ENCODE peak calls at places on chromosome 1, in four cellular contexts. W, B, Q and I are unnamed samples.

GRCh38 chr1:43238104-43238503 is 31.7 kb upstream of the TMEM125 start:
- DNase-seq in B (peak), Q (no peak), W (peak), I (peak)

GRCh38 chr1:44808938-44809917 is 905 bp downstream of the BTBD19 start:
- DNase-seq in W (peak), Q (peak), B (peak), I (peak)

GRCh38 chr1:21069549-21069948 is 107.1 kb downstream of the EIF4G3 start:
- DNase-seq in W (peak), Q (no peak), B (no peak), I (no peak)

GRCh38 chr1:63730211-63730610 is 43.6 kb upstream of the ROR1 start:
- DNase-seq in Q (no peak), B (no peak), W (no peak), I (no peak)

GRCh38 chr1:174022080-174022975 is at the start of gene RC3H1:
- DNase-seq in B (peak), W (peak), Q (peak), I (peak)

GRCh38 chr1:160826546-160826945 is 30.6 kb downstream of the LY9 start:
- DNase-seq in B (no peak), W (no peak), Q (no peak), I (no peak)

GRCh38 chr1:42328047-42328625 is 6.9 kb downstream of the FOXJ3 start:
- DNase-seq in W (no peak), Q (no peak), B (peak), I (no peak)

GRCh38 chr1:101971309-101971708 is 25.4 kb downstream of the OLFM3 start:
- DNase-seq in W (peak), B (no peak), Q (no peak), I (no peak)

GRCh38 chr1:177898377-177898648 is 71.5 kb downstream of the SEC16B start:
- DNase-seq in W (no peak), B (no peak), Q (no peak), I (no peak)

GRCh38 chr1:6261615-6261995 is 707 bp upstream of the GPR153 start:
- DNase-seq in Q (no peak), B (peak), W (no peak), I (no peak)

GRCh38 chr1:224802596-224802995 is 126.9 kb upstream of the DNAH14 start:
- DNase-seq in B (no peak), W (no peak), Q (no peak), I (no peak)

GRCh38 chr1:18951416-18951815 is 5.1 kb downstream of the IFFO2 start:
- DNase-seq in Q (no peak), W (no peak), B (no peak), I (no peak)

GRCh38 chr1:51671527-51672325 is 54.8 kb downstream of the OSBPL9 start:
- DNase-seq in Q (no peak), B (peak), W (peak), I (peak)

GRCh38 chr1:187696092-187696491 is 867.3 kb downstream of the PLA2G4A start:
- DNase-seq in B (no peak), Q (no peak), W (peak), I (no peak)

DNA sequence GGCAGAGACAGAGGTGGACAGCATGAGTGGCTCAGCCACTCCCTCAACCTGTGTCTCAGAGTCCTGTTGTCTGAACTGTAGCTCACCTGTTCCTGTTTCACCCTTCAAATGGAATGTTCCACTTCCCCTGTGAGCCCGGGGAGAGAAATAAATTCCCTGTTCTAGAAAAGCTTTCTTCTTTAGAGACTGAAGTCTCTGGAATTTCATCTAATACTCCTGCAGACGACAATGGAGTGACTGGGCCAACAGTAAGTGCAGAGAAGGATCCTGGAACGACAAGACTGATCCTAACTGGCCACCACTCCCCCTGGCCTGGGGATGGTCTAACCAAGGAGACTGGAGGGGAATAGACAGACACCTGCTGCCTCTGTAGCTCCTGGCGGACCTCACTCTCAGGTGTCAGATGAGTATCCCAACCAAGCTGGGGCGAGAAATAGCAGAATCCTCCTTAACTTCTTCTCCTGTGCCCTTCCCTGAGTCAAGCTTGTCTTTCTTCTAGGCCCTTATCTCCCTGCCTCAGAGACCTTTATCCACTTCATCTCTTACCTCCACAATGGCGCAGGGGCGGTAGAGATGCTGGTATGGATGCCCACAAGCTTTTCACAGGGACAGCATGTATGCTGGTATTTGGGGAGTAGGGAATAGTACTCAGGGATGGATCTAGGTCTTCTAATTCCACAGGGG is 45.4 kb downstream of the PLEKHA6 start:
- DNase-seq in B (no peak), Q (no peak), W (no peak), I (no peak)
- TF ChIP-seq POLR2A in B (no peak), Q (no peak), W (no peak), I (no peak)

GRCh38 chr1:2009297-2010053 is 5.9 kb upstream of the CFAP74 start:
- DNase-seq in W (no peak), B (no peak), Q (no peak), I (no peak)
- TF ChIP-seq FOS in W (no peak), B (no peak), Q (no peak), I (no peak)

GRCh38 chr1:234996245-234996757 is 132.3 kb downstream of the TOMM20 start:
- DNase-seq in B (no peak), W (no peak), Q (no peak), I (peak)
- TF ChIP-seq POLR2A in B (no peak), W (no peak), Q (no peak), I (no peak)

GRCh38 chr1:61639218-61639617 is 85.7 kb downstream of the TM2D1 start:
- DNase-seq in W (no peak), B (no peak), Q (no peak), I (no peak)
- TF ChIP-seq FOS in W (no peak), B (no peak), Q (no peak), I (no peak)